ENCODE peak calls at places on chromosomes 6 and 20, in six cellular contexts. K is HCT116, D is WTC11, P is H1, F is HepG2, M is K562. Q is an unnamed sample.

GRCh38 chr6:7146079-7146828 is 38.5 kb downstream of the RREB1 start:
- DNase-seq in K (no peak), P (no peak), M (no peak), F (peak; percentile 84), D (no peak), Q (no peak)

GRCh38 chr6:2876210-2877056 is 26.7 kb downstream of the SERPINB9 start:
- DNase-seq in F (peak; percentile 100), M (no peak), D (peak; percentile 37), P (no peak), K (peak; percentile 58), Q (no peak)

GRCh38 chr6:87654880-87655454 is 47.1 kb downstream of the AKIRIN2 start:
- DNase-seq in K (no peak), P (no peak), M (no peak), D (no peak), F (no peak), Q (no peak)

GRCh38 chr6:82013561-82014275 is 233.8 kb downstream of the IBTK start:
- DNase-seq in M (no peak), P (no peak), D (no peak), F (peak; percentile 34), K (no peak), Q (no peak)

GRCh38 chr20:1933465-1933870 is 38.3 kb downstream of the SIRPA start:
- DNase-seq in P (no peak), F (no peak), D (no peak), K (no peak), M (no peak), Q (no peak)

GRCh38 chr6:166724576-166724975 is 97.5 kb upstream of the RPS6KA2 start:
- DNase-seq in F (no peak), D (no peak), M (no peak), K (no peak), P (no peak), Q (no peak)

GRCh38 chr20:63740501-63741353 is 1.2 kb downstream of the SLC2A4RG start:
- DNase-seq in D (peak; percentile 75), P (no peak), F (peak; percentile 95), M (peak; percentile 65), K (peak; percentile 48), Q (peak; percentile 70)

GRCh38 chr20:29878281-29878741 is 1379.2 kb upstream of the DEFB115 start:
- DNase-seq in P (no peak), D (no peak), K (no peak), M (no peak), F (peak; percentile 54), Q (no peak)

GRCh38 chr6:168852336-168852884 is 401.2 kb downstream of the THBS2 start:
- DNase-seq in P (no peak), M (no peak), K (no peak), D (no peak), F (no peak), Q (no peak)

GRCh38 chr6:130282234-130282995 is 59.7 kb upstream of the SAMD3 start:
- DNase-seq in F (peak; percentile 9), M (no peak), K (peak; percentile 10), D (no peak), P (no peak), Q (peak; percentile 9)

GRCh38 chr6:40054602-40055001 is 120.3 kb upstream of the MOCS1 start:
- DNase-seq in K (no peak), P (no peak), M (no peak), F (no peak), D (no peak), Q (no peak)

GRCh38 chr6:39048481-39049399 is at the start of gene GLP1R:
- DNase-seq in M (peak; percentile 42), P (no peak), K (no peak), D (peak; percentile 61), F (no peak), Q (no peak)

GRCh38 chr20:973785-974194 is 28.3 kb downstream of the RSPO4 start:
- DNase-seq in K (peak; percentile 55), P (no peak), D (peak; percentile 46), F (peak; percentile 64), M (peak; percentile 71), Q (peak; percentile 61)

GRCh38 chr6:24504642-24505586 is 10.1 kb downstream of the ALDH5A1 start:
- DNase-seq in D (no peak), P (no peak), M (no peak), K (no peak), F (peak; percentile 94), Q (no peak)

GRCh38 chr20:32278199-32278643 is 770 bp downstream of the KIF3B start:
- DNase-seq in D (no peak), P (no peak), K (no peak), M (no peak), F (no peak), Q (no peak)

GRCh38 chr6:156618600-156619205 is 158.5 kb upstream of the ARID1B start:
- DNase-seq in P (peak; percentile 7), F (no peak), M (no peak), D (peak; percentile 54), K (no peak), Q (peak; percentile 56)

GRCh38 chr20:45576995-45577394 is 2.1 kb downstream of the WFDC8 start:
- DNase-seq in F (peak; percentile 37), D (no peak), M (no peak), P (no peak), K (no peak), Q (no peak)

GRCh38 chr6:43020847-43021246 is 576 bp upstream of the RRP36 start:
- DNase-seq in P (no peak), F (no peak), M (peak; percentile 50), K (no peak), D (peak; percentile 36), Q (peak; percentile 40)

DNA sequence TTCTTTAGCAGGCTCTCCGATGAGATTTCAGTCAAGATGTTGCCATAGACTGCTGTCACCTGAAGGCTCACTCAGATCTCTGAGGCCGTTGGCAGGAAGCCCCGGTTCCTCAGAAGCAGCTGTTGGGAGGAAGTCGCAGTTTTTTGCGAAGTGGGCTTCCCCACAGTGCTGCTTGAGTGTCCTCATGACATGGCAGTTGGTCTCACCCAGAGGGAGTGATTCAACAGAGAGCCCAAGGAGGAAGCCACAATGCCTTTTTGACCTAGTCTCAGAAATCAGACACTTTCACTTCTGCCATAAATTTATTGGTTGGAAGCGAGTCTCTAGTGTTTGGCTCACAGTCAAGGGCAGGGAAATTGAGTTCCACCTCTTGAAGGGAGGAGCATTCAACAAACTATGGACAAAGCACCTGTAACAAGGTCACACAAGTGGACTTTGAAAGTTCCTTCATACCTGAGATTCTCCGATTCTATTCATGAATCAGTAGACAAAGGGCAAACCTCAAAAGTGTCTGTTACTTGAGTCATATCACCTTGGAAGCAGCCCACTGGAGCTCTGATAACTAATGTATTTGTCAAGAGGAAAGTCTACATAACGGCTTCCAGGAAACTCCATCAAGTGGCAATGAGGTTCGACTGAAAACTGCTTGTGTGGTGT is 208.3 kb downstream of the TASP1 start:
- DNase-seq in D (no peak), M (no peak), K (peak; percentile 15), F (peak; percentile 92), P (no peak), Q (no peak)
- TF ChIP-seq SP1 in D (no peak), M (no peak), K (no peak), F (no peak), P (no peak), Q (no peak)

DNA sequence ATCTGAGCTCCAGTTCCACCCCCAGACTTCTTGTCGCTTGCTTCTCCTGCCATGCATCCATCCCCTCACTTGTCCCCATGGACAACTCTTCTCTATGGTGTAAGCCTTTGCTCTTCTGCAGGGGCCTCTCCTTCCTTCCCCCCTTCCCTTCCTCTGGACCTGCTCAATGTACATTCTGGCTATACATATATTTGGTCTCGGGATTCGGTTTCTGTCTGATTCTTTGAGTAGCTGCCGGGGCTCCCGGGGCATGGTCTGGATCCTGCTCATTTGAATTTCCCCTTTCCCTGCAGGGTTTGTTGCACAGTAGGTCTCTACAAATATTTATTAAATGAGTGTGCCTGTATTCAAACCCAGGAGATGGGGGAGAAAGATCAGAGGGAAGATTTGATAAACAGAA is 34.0 kb upstream of the APCDD1L start:
- DNase-seq in M (no peak), F (no peak), D (no peak), K (no peak), P (no peak), Q (no peak)
- TF ChIP-seq SP1 in M (no peak), F (no peak), D (no peak), K (no peak), P (no peak), Q (no peak)

DNA sequence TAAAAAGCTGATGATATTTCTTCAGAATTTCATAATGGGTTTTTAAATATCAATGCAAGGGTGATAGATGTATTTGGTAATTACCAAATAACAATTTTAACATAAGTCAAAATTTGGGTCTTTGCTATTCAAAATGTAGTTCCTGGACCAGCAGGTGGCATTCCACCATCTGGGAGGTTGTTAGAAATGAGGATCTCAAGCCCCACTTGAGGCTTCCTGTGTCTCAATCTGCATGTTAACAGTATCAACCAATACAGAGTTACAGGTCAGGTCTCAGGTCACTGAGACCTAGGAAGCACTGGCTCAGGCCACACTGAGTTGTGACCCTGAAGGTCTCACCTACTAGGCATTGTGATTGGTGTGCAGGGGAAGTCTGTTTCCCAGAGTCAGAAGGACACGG is 57.2 kb upstream of the MTRF1L start:
- DNase-seq in P (no peak), D (no peak), F (peak; percentile 7), K (no peak), M (no peak), Q (no peak)
- TF ChIP-seq SP1 in P (no peak), D (no peak), F (no peak), K (no peak), M (no peak), Q (no peak)

DNA sequence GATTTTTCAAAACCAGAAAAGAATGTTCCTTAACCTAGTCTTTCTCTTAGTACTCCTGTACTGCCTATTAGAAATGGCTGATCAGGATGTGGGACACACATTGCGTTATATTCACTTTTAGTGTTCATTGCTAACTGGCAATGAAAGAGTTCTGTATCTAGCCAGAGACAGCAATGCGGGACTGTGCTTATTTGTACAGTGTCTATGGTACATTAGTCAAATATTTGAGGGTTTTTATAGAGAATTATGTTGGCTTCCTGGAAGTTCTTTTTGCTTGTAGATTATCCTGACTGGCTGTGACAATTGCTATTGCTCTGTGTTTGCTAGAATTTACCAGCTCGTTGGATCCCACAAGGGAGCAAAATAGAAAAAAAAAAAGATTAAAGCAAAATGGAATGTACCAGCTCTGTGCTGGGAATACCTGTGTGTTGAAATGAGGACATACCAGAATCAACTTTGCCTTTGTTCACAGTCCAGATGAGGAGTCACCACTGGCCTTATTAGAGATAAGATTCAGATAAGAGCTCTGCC is 22.4 kb upstream of the IFNGR1 start:
- DNase-seq in M (no peak), K (no peak), F (peak; percentile 100), P (no peak), D (no peak), Q (no peak)
- TF ChIP-seq SP1 in M (no peak), K (no peak), F (no peak), P (no peak), D (no peak), Q (no peak)

GRCh38 chr20:58053391-58054055 is 174.9 kb downstream of the ANKRD60 start:
- DNase-seq in P (no peak), F (no peak), D (no peak), K (no peak), M (no peak), Q (no peak)
- TF ChIP-seq SP1 in P (no peak), F (no peak), D (no peak), K (no peak), M (no peak), Q (no peak)